ENCODE peak calls at places on chromosomes 6 and 20, in five cellular contexts. One of them, this sample, is unnamed. For H3K9me3, the result is how much of the 10 kb centered on the place peaks cover.

GRCh38 chr20:39850821-39851330 is 838.2 kb downstream of the MAFB start:
- DNase-seq in kidney: no peak
- DNase-seq in SJCRH30: no peak
- DNase-seq in pancreas: no peak
- DNase-seq in colonic mucosa: no peak
- DNase-seq in this sample: no peak

GRCh38 chr6:26296556-26296856 is 68.5 kb upstream of the BTN3A2 start:
- DNase-seq in kidney: no peak
- DNase-seq in SJCRH30: no peak
- DNase-seq in pancreas: no peak
- DNase-seq in colonic mucosa: no peak
- DNase-seq in this sample: no peak

GRCh38 chr6:149451361-149452061 is 33.3 kb downstream of the ZC3H12D start:
- DNase-seq in kidney: peak
- DNase-seq in SJCRH30: no peak
- DNase-seq in pancreas: peak
- DNase-seq in colonic mucosa: peak
- DNase-seq in this sample: peak

GRCh38 chr6:159989882-159990480 is 21.1 kb downstream of the IGF2R start:
- DNase-seq in kidney: no peak
- DNase-seq in SJCRH30: no peak
- DNase-seq in pancreas: no peak
- DNase-seq in colonic mucosa: no peak
- DNase-seq in this sample: no peak

GRCh38 chr6:31639449-31639861 is 13.0 kb downstream of the BAG6 start:
- DNase-seq in kidney: no peak
- DNase-seq in SJCRH30: no peak
- DNase-seq in pancreas: no peak
- DNase-seq in colonic mucosa: no peak
- DNase-seq in this sample: no peak

GRCh38 chr6:137709424-137710281 is 157.4 kb upstream of the TNFAIP3 start:
- DNase-seq in kidney: no peak
- DNase-seq in SJCRH30: no peak
- DNase-seq in pancreas: no peak
- DNase-seq in colonic mucosa: no peak
- DNase-seq in this sample: no peak

GRCh38 chr6:21500894-21501293 is 92.7 kb upstream of the SOX4 start:
- DNase-seq in kidney: no peak
- DNase-seq in SJCRH30: no peak
- DNase-seq in pancreas: peak
- DNase-seq in colonic mucosa: peak
- DNase-seq in this sample: no peak

GRCh38 chr6:157946865-157947532 is 34.7 kb upstream of the SYNJ2 start:
- DNase-seq in kidney: no peak
- DNase-seq in SJCRH30: peak
- DNase-seq in pancreas: no peak
- DNase-seq in colonic mucosa: no peak
- DNase-seq in this sample: peak

GRCh38 chr6:129601323-129601722 is 108.7 kb downstream of the ARHGAP18 start:
- DNase-seq in kidney: no peak
- DNase-seq in SJCRH30: no peak
- DNase-seq in pancreas: no peak
- DNase-seq in colonic mucosa: no peak
- DNase-seq in this sample: no peak

GRCh38 chr6:37007340-37008043 is 2.0 kb downstream of the FGD2 start:
- DNase-seq in kidney: no peak
- DNase-seq in SJCRH30: peak
- DNase-seq in pancreas: no peak
- DNase-seq in colonic mucosa: no peak
- DNase-seq in this sample: no peak
- H3K4me3 ChIP-seq in kidney: no peak
- H3K4me3 ChIP-seq in SJCRH30: no peak
- H3K4me3 ChIP-seq in pancreas: no peak
- H3K4me3 ChIP-seq in colonic mucosa: no peak
- H3K4me3 ChIP-seq in this sample: no peak

DNA sequence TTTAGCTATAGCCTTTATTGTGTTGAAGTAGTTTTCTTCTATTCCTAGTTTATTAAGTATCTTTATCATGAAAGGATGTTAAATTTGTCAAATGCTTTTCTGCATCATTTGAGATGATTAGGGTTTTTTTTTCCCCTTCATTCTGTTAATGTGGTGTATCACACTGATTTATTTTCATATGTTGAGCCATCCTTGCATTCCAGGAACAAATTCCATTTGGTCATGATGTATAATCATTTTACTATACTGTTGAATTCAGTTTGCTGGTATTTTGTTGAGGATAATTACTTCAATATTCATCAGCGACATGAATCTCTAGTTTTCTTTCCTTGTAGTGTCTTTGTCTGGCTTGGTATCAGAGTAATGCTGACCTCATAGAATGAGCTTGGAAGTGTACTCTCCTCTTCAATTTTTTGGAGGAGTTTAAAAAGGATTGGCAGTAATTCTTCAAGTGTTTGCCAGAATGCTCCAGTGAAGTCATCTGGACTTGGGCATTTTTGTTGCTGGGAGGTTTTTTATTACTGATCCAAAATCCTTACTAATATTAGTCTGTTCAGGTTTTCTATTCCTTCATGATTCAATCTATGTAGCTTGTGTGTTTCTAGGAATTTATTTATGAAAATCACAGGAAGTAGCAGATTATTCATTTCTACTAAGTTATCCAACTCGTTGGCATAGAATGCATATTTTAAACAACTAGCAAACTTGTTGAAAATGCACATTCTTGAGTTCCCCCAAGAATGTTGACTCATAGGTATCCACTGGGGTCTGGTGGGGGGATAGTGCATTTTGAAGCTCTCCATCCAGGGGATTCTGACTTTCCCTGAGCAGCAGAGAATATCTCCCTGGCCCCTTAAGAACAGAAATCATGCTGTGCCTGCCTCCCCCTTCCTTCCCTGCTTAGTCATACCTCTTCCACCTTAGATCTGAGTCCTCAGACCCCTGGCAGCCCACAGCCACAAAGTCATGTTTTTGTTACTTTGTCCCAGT is 187.1 kb downstream of the BMP7 start:
- DNase-seq in kidney: no peak
- DNase-seq in SJCRH30: no peak
- DNase-seq in pancreas: no peak
- DNase-seq in colonic mucosa: no peak
- DNase-seq in this sample: no peak
- H3K9me3 ChIP-seq in kidney: under half
- H3K9me3 ChIP-seq in SJCRH30: under half
- H3K9me3 ChIP-seq in pancreas: under half
- H3K9me3 ChIP-seq in colonic mucosa: under half
- H3K9me3 ChIP-seq in this sample: under half

GRCh38 chr6:122779672-122780066 is at the start of gene FABP7:
- DNase-seq in kidney: no peak
- DNase-seq in SJCRH30: no peak
- DNase-seq in pancreas: no peak
- DNase-seq in colonic mucosa: no peak
- DNase-seq in this sample: no peak
- H3K4me3 ChIP-seq in kidney: no peak
- H3K4me3 ChIP-seq in SJCRH30: no peak
- H3K4me3 ChIP-seq in pancreas: no peak
- H3K4me3 ChIP-seq in colonic mucosa: no peak
- H3K4me3 ChIP-seq in this sample: no peak

GRCh38 chr20:931401-931800 is 15.3 kb upstream of the ANGPT4 start:
- DNase-seq in kidney: no peak
- DNase-seq in SJCRH30: peak
- DNase-seq in pancreas: no peak
- DNase-seq in colonic mucosa: no peak
- DNase-seq in this sample: no peak
- H3K9me3 ChIP-seq in kidney: under half
- H3K9me3 ChIP-seq in SJCRH30: under half
- H3K9me3 ChIP-seq in pancreas: under half
- H3K9me3 ChIP-seq in colonic mucosa: under half
- H3K9me3 ChIP-seq in this sample: under half

This sample was measured in Caco-2.